ENCODE peak calls at places on chromosome 5, in five cellular contexts. W, D, M, Z and U are unnamed samples.
A peak's percentile ranks its signal among the peaks of the same experiment; 100 is the strongest.

GRCh38 chr5:32403760-32404159 is 40.8 kb downstream of the ZFR start:
- DNase-seq in W (no peak), D (no peak), M (no peak), Z (no peak), U (no peak)

GRCh38 chr5:45454114-45454513 is 242.1 kb downstream of the HCN1 start:
- DNase-seq in W (no peak), D (peak; percentile 2), M (peak; percentile 1), Z (peak; percentile 34), U (peak; percentile 22)

GRCh38 chr5:179121667-179122111 is 61.5 kb downstream of the ZNF354C start:
- DNase-seq in W (peak; percentile 9), D (no peak), M (no peak), Z (no peak), U (no peak)

GRCh38 chr5:1651971-1652872 is 128.5 kb upstream of the LPCAT1 start:
- DNase-seq in W (no peak), D (no peak), M (no peak), Z (no peak), U (no peak)

GRCh38 chr5:62603934-62604333 is 25.3 kb downstream of the LRRC70 start:
- DNase-seq in W (no peak), D (no peak), M (no peak), Z (no peak), U (no peak)

GRCh38 chr5:124102491-124102890 is 590.5 kb downstream of the CSNK1G3 start:
- DNase-seq in W (no peak), D (no peak), M (peak; percentile 43), Z (no peak), U (no peak)

GRCh38 chr5:74762599-74762998 is 4.3 kb downstream of the GFM2 start:
- DNase-seq in W (no peak), D (peak; percentile 54), M (peak; percentile 64), Z (peak; percentile 76), U (no peak)

GRCh38 chr5:115431116-115431515 is 113.5 kb downstream of the FEM1C start:
- DNase-seq in W (no peak), D (no peak), M (no peak), Z (no peak), U (no peak)

GRCh38 chr5:21642321-21642720 is 1210.8 kb downstream of the CDH12 start:
- DNase-seq in W (no peak), D (no peak), M (no peak), Z (no peak), U (no peak)

GRCh38 chr5:177097016-177097985 is 10.6 kb downstream of the FGFR4 start:
- DNase-seq in W (no peak), D (no peak), M (no peak), Z (no peak), U (no peak)

GRCh38 chr5:82388186-82388585 is 110.0 kb upstream of the RPS23 start:
- DNase-seq in W (no peak), D (no peak), M (peak; percentile 92), Z (no peak), U (no peak)

GRCh38 chr5:62316110-62316509 is 10.1 kb downstream of the KIF2A start:
- DNase-seq in W (no peak), D (no peak), M (no peak), Z (no peak), U (no peak)

GRCh38 chr5:35926389-35927051 is 11.9 kb downstream of the CAPSL start:
- DNase-seq in W (peak; percentile 35), D (peak; percentile 64), M (peak; percentile 58), Z (peak; percentile 28), U (no peak)

GRCh38 chr5:1448511-1449011 is 3.3 kb upstream of the SLC6A3 start:
- DNase-seq in W (no peak), D (no peak), M (no peak), Z (no peak), U (no peak)

GRCh38 chr5:142495561-142495960 is 170.7 kb upstream of the SPRY4 start:
- DNase-seq in W (no peak), D (no peak), M (peak; percentile 26), Z (no peak), U (no peak)

GRCh38 chr5:71887680-71888079 is 168.6 kb downstream of the CARTPT start:
- DNase-seq in W (no peak), D (peak; percentile 35), M (peak; percentile 92), Z (peak; percentile 77), U (peak; percentile 66)

GRCh38 chr5:10453564-10453963 is 11.9 kb downstream of the ROPN1L start:
- DNase-seq in W (no peak), D (peak; percentile 22), M (no peak), Z (no peak), U (no peak)

GRCh38 chr5:83632874-83633273 is 87.8 kb downstream of the HAPLN1 start:
- DNase-seq in W (no peak), D (peak; percentile 54), M (peak; percentile 92), Z (peak; percentile 21), U (no peak)

GRCh38 chr5:56164371-56164770 is 68.8 kb downstream of the ANKRD55 start:
- DNase-seq in W (peak; percentile 50), D (no peak), M (no peak), Z (no peak), U (no peak)

GRCh38 chr5:71528206-71528605 is 58.9 kb upstream of the MCCC2 start:
- DNase-seq in W (no peak), D (no peak), M (peak; percentile 25), Z (no peak), U (no peak)

GRCh38 chr5:109759304-109759703 is 69.6 kb downstream of the MAN2A1 start:
- DNase-seq in W (no peak), D (no peak), M (peak; percentile 89), Z (no peak), U (no peak)

GRCh38 chr5:81212211-81212687 is 20.9 kb upstream of the CKMT2 start:
- DNase-seq in W (no peak), D (peak; percentile 82), M (no peak), Z (no peak), U (no peak)

GRCh38 chr5:96876292-96876850 is at the start of gene ERAP2:
- DNase-seq in W (peak; percentile 29), D (peak; percentile 22), M (peak; percentile 80), Z (no peak), U (no peak)

GRCh38 chr5:21810737-21811316 is 1042.3 kb downstream of the CDH12 start:
- DNase-seq in W (no peak), D (no peak), M (peak; percentile 12), Z (no peak), U (no peak)

GRCh38 chr5:122480146-122480545 is 168.1 kb downstream of the SNCAIP start:
- DNase-seq in W (no peak), D (no peak), M (no peak), Z (no peak), U (no peak)

GRCh38 chr5:58262226-58262625 is 197.7 kb downstream of the PLK2 start:
- DNase-seq in W (no peak), D (no peak), M (no peak), Z (no peak), U (no peak)

GRCh38 chr5:170451764-170452365 is 52.0 kb upstream of the KCNIP1 start:
- DNase-seq in W (no peak), D (no peak), M (peak; percentile 61), Z (no peak), U (no peak)

GRCh38 chr5:174837919-174838902 is 113.8 kb downstream of the MSX2 start:
- DNase-seq in W (no peak), D (no peak), M (peak; percentile 84), Z (peak; percentile 16), U (peak; percentile 13)
- TF ChIP-seq CTCF in W (no peak), D (no peak), M (peak; percentile 23), Z (peak; percentile 29), U (peak; percentile 52)

GRCh38 chr5:39253211-39253610 is 33.8 kb upstream of the FYB1 start:
- DNase-seq in W (no peak), D (no peak), M (peak; percentile 55), Z (no peak), U (no peak)

GRCh38 chr5:39255406-39255805 is 36.0 kb upstream of the FYB1 start:
- DNase-seq in W (no peak), D (no peak), M (no peak), Z (no peak), U (no peak)

GRCh38 chr5:39249560-39250274 is 30.4 kb upstream of the FYB1 start:
- DNase-seq in W (no peak), D (no peak), M (no peak), Z (no peak), U (no peak)
- TF ChIP-seq CTCF in W (no peak), D (no peak), M (no peak), Z (no peak), U (no peak)

GRCh38 chr5:126591549-126591948 is 3.5 kb downstream of the ALDH7A1 start:
- DNase-seq in W (no peak), D (no peak), M (no peak), Z (no peak), U (no peak)

GRCh38 chr5:126595486-126596083 is 566 bp upstream of the ALDH7A1 start:
- DNase-seq in W (peak; percentile 26), D (no peak), M (no peak), Z (no peak), U (no peak)

GRCh38 chr5:126594077-126594476 is 942 bp downstream of the ALDH7A1 start:
- DNase-seq in W (no peak), D (no peak), M (peak; percentile 13), Z (no peak), U (no peak)

GRCh38 chr5:126597156-126597555 is 2.1 kb upstream of the ALDH7A1 start:
- DNase-seq in W (no peak), D (no peak), M (peak; percentile 53), Z (no peak), U (no peak)

GRCh38 chr5:126594676-126595485 is at the start of gene ALDH7A1:
- DNase-seq in W (peak; percentile 94), D (peak; percentile 93), M (peak; percentile 94), Z (peak; percentile 83), U (no peak)
- TF ChIP-seq CTCF in W (peak; percentile 30), D (peak; percentile 45), M (peak; percentile 58), Z (peak; percentile 82), U (peak; percentile 26)

GRCh38 chr5:135723451-135723850 is 111.0 kb upstream of the SLC25A48 start:
- DNase-seq in W (no peak), D (no peak), M (no peak), Z (no peak), U (no peak)
- TF ChIP-seq CTCF in W (no peak), D (no peak), M (no peak), Z (no peak), U (no peak)

GRCh38 chr5:80078921-80079320 is 43.8 kb downstream of the THBS4 start:
- DNase-seq in W (no peak), D (no peak), M (no peak), Z (no peak), U (no peak)

GRCh38 chr5:80077317-80077716 is 42.2 kb downstream of the THBS4 start:
- DNase-seq in W (no peak), D (no peak), M (no peak), Z (no peak), U (no peak)

GRCh38 chr5:80083115-80083890 is 48.2 kb downstream of the THBS4 start:
- DNase-seq in W (peak; percentile 57), D (peak; percentile 31), M (peak; percentile 72), Z (peak; percentile 71), U (peak; percentile 41)

GRCh38 chr5:80082221-80082620 is 47.1 kb downstream of the THBS4 start:
- DNase-seq in W (no peak), D (no peak), M (no peak), Z (no peak), U (no peak)

GRCh38 chr5:80082731-80083114 is 47.6 kb downstream of the THBS4 start:
- DNase-seq in W (peak; percentile 82), D (peak; percentile 91), M (peak; percentile 76), Z (peak; percentile 22), U (peak; percentile 46)
- TF ChIP-seq CTCF in W (peak; percentile 74), D (peak; percentile 99), M (peak; percentile 90), Z (peak; percentile 52), U (peak; percentile 83)